ENCODE peak calls at places on chromosomes 12 and 14, in five cellular contexts. L, Z, W, Y and N are unnamed samples.

GRCh38 chr14:104244221-104245011 is 106.0 kb downstream of the KIF26A start:
- DNase-seq in L (no peak), Z (no peak), W (no peak), Y (no peak), N (no peak)

GRCh38 chr14:70882771-70883492 is 24.3 kb upstream of the PCNX1 start:
- DNase-seq in L (peak; percentile 76), Z (peak; percentile 81), W (no peak), Y (peak; percentile 66), N (peak; percentile 69)

GRCh38 chr14:89121961-89122675 is 294.9 kb downstream of the FOXN3 start:
- DNase-seq in L (no peak), Z (no peak), W (no peak), Y (no peak), N (no peak)

GRCh38 chr12:3293446-3294161 is 197.4 kb upstream of the PRMT8 start:
- DNase-seq in L (no peak), Z (peak; percentile 83), W (no peak), Y (peak; percentile 55), N (peak; percentile 57)

GRCh38 chr14:104688755-104689619 is at the start of gene INF2:
- DNase-seq in L (peak; percentile 66), Z (peak; percentile 86), W (peak; percentile 83), Y (peak; percentile 32), N (no peak)

GRCh38 chr12:53324113-53324778 is 2.8 kb upstream of the AAAS start:
- DNase-seq in L (peak; percentile 67), Z (no peak), W (peak; percentile 52), Y (no peak), N (peak; percentile 7)

GRCh38 chr12:26226119-26226518 is 30.7 kb downstream of the SSPN start:
- DNase-seq in L (no peak), Z (no peak), W (no peak), Y (no peak), N (no peak)

GRCh38 chr12:54566792-54567191 is 17.4 kb downstream of the PDE1B start:
- DNase-seq in L (no peak), Z (no peak), W (no peak), Y (no peak), N (no peak)

GRCh38 chr12:58969227-58969626 is 48.9 kb upstream of the LRIG3 start:
- DNase-seq in L (no peak), Z (no peak), W (no peak), Y (no peak), N (no peak)

GRCh38 chr12:108399514-108399913 is 60.4 kb upstream of the CMKLR1 start:
- DNase-seq in L (no peak), Z (no peak), W (peak; percentile 34), Y (no peak), N (no peak)

GRCh38 chr12:11624126-11624525 is 25.3 kb upstream of the ETV6 start:
- DNase-seq in L (no peak), Z (no peak), W (no peak), Y (no peak), N (no peak)

GRCh38 chr14:93331375-93332031 is 1.3 kb downstream of the BTBD7 start:
- DNase-seq in L (no peak), Z (peak; percentile 26), W (peak; percentile 56), Y (no peak), N (no peak)
- H3K36me3 ChIP-seq in L (no peaks in the 10 kb centered on the region), Z (no peaks in the 10 kb centered on the region), W (no peaks in the 10 kb centered on the region), Y (no peaks in the 10 kb centered on the region), N (no peaks in the 10 kb centered on the region)

GRCh38 chr14:68160269-68160668 is 340.7 kb downstream of the RAD51B start:
- DNase-seq in L (no peak), Z (no peak), W (no peak), Y (no peak), N (no peak)
- H3K36me3 ChIP-seq in L (no peaks in the 10 kb centered on the region), Z (no peaks in the 10 kb centered on the region), W (no peaks in the 10 kb centered on the region), Y (no peaks in the 10 kb centered on the region), N (no peaks in the 10 kb centered on the region)

DNA sequence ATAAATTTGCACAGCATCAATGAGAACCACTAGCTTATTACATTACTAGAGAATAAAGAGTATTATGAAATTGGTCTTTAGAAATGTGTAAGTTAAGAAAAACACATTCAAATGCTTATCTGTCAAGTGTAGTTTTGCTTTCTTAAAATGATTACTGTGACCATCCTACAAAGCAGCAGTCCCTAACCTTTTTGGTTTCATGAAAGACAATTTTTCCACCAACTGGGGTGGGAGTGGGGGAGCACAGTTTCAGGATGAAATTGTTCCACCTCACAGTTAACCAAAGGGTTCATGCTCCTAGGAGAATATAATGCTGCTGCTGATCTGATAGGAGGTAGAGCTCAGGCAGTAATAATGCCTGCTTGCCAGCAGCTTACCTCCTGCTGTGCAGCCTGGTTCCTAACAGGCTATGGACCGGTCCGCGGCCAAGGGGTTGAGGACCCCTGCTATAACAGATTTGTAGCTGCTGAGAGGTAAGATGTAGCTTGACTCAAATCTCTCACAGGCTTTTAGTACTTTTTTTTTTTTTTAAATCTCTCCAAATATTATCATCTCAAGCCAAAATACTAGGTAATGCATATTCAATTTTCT is 45.4 kb downstream of the PPP4R3A start:
- DNase-seq in L (no peak), Z (no peak), W (no peak), Y (no peak), N (no peak)
- H3K36me3 ChIP-seq in L (peaks cover 6% of the 10 kb centered on the region), Z (peaks cover 88% of the 10 kb centered on the region), W (peaks cover 11% of the 10 kb centered on the region), Y (peaks cover 39% of the 10 kb centered on the region), N (peaks cover 23% of the 10 kb centered on the region)

DNA sequence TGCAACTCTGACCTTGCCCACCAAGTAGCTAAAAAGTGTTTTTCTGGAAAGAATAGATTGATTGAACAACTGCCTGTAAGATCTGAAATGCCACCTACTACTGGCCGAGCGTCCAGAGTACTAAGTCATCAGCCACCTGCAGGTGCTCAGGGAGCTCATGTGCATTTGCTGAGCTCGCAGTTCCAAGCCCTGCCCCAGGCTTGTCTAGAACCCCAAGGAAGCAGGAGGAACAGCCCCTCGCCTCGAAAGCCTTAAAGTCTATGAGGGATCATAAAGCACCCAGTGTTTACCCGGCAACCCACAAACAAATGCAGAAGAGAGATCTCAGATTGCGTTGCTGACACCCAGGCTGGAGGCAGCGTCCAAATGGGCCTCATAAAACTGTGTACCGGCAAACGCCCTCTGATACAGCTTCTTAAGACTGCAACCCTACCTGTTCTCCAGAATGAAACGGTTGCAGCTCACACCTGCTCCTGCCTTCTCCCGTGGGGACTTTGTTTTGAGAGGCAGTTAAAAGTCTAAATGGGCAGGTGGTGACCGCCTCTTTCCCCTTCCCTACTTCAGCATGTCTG is 6.8 kb downstream of the KDM2B start:
- DNase-seq in L (no peak), Z (no peak), W (no peak), Y (no peak), N (no peak)
- H3K36me3 ChIP-seq in L (no peaks in the 10 kb centered on the region), Z (peaks cover 4% of the 10 kb centered on the region), W (no peaks in the 10 kb centered on the region), Y (peaks cover 20% of the 10 kb centered on the region), N (no peaks in the 10 kb centered on the region)

GRCh38 chr12:43749016-43749415 is 9.6 kb downstream of the PUS7L start:
- DNase-seq in L (no peak), Z (no peak), W (no peak), Y (no peak), N (no peak)

GRCh38 chr12:43740511-43741100 is 18.0 kb downstream of the PUS7L start:
- DNase-seq in L (no peak), Z (peak; percentile 38), W (no peak), Y (peak; percentile 14), N (no peak)

GRCh38 chr12:43750814-43751213 is 7.8 kb downstream of the PUS7L start:
- DNase-seq in L (no peak), Z (no peak), W (no peak), Y (no peak), N (no peak)

GRCh38 chr12:43742106-43742505 is 16.5 kb downstream of the PUS7L start:
- DNase-seq in L (no peak), Z (peak; percentile 89), W (no peak), Y (peak; percentile 94), N (peak; percentile 59)

DNA sequence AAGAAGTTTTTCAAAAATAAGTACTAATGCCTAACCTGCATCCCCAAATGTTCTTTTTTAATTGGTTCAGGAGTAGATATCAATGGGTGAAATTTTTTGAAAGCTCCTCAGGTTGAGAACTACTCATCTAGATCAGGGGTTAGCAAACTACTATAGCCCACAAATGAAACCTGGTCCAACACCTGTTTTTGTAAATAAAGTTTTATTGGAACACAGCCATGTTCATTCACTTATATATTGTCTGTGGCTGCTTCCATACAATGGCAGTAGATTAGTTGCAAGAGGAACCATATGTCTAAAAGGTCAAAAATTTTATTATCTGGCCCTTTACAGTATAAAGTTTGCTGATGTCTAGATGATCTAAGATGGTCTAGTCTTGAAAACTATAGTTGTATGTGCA is 13.8 kb downstream of the PUS7L start:
- DNase-seq in L (no peak), Z (no peak), W (no peak), Y (no peak), N (no peak)
- H3K36me3 ChIP-seq in L (peaks cover 2% of the 10 kb centered on the region), Z (peaks cover 23% of the 10 kb centered on the region), W (no peaks in the 10 kb centered on the region), Y (peaks cover 11% of the 10 kb centered on the region), N (no peaks in the 10 kb centered on the region)

GRCh38 chr12:7146228-7146627 is 16.1 kb downstream of the CLSTN3 start:
- DNase-seq in L (no peak), Z (no peak), W (no peak), Y (no peak), N (no peak)
- H3K36me3 ChIP-seq in L (peaks cover 22% of the 10 kb centered on the region), Z (peaks cover 10% of the 10 kb centered on the region), W (no peaks in the 10 kb centered on the region), Y (peaks cover 50% of the 10 kb centered on the region), N (peaks cover 18% of the 10 kb centered on the region)